ENCODE peak calls at places on chromosome 5, in eight cellular contexts. V is AG04450; F is iris pigment epithelial cell; Z is nucleus accumbens; Q is H1; C is activated T-cell treated with anti-CD3 and anti-CD28 coated beads for 1 hour; M is stimulated activated CD4-positive, alpha-beta T cell treated with anti-CD3 and anti-CD28 coated beads, Interleukin-4, amount 100 ng/mL, for 48 hours; L is anterior cingulate cortex. D is an unnamed sample.

GRCh38 chr5:40578501-40579451 is 100.9 kb upstream of the PTGER4 start:
- DNase-seq in V (no peak), F (peak), Z (no peak), Q (no peak), C (no peak), M (peak), L (no peak), D (no peak)

GRCh38 chr5:58156977-58157701 is 302.7 kb downstream of the PLK2 start:
- DNase-seq in V (no peak), F (peak), Z (no peak), Q (no peak), C (no peak), M (no peak), L (peak), D (no peak)

GRCh38 chr5:15500326-15500958 is 462 bp downstream of the FBXL7 start:
- DNase-seq in V (no peak), F (peak), Z (peak), Q (no peak), C (no peak), M (no peak), L (no peak), D (peak)

GRCh38 chr5:135491552-135492318 is 39.6 kb upstream of the TIFAB start:
- DNase-seq in V (no peak), F (no peak), Z (no peak), Q (no peak), C (no peak), M (no peak), L (no peak), D (no peak)

GRCh38 chr5:148620696-148621095 is 33.6 kb downstream of the HTR4 start:
- DNase-seq in V (no peak), F (no peak), Z (no peak), Q (no peak), C (no peak), M (peak), L (no peak), D (no peak)

GRCh38 chr5:154646841-154647759 is 108.1 kb upstream of the LARP1 start:
- DNase-seq in V (no peak), F (peak), Z (peak), Q (peak), C (peak), M (no peak), L (no peak), D (peak)

GRCh38 chr5:62779010-62779422 is 200.4 kb downstream of the LRRC70 start:
- DNase-seq in V (peak), F (peak), Z (no peak), Q (no peak), C (no peak), M (no peak), L (no peak), D (no peak)

GRCh38 chr5:62308439-62308838 is 2.4 kb downstream of the KIF2A start:
- DNase-seq in V (no peak), F (peak), Z (no peak), Q (no peak), C (no peak), M (no peak), L (no peak), D (no peak)

GRCh38 chr5:79886456-79886855 is 104.6 kb downstream of the MTX3 start:
- DNase-seq in V (no peak), F (no peak), Z (no peak), Q (no peak), C (no peak), M (no peak), L (no peak), D (no peak)

GRCh38 chr5:5278815-5279381 is 138.8 kb downstream of the ADAMTS16 start:
- DNase-seq in V (no peak), F (no peak), Z (no peak), Q (no peak), C (no peak), M (no peak), L (no peak), D (no peak)

GRCh38 chr5:95959964-95960801 is 1.5 kb downstream of the ELL2 start:
- DNase-seq in V (no peak), F (peak), Z (no peak), Q (no peak), C (no peak), M (no peak), L (no peak), D (peak)

GRCh38 chr5:68383888-68384310 is 168.3 kb downstream of the PIK3R1 start:
- DNase-seq in V (no peak), F (no peak), Z (no peak), Q (no peak), C (no peak), M (no peak), L (no peak), D (no peak)

GRCh38 chr5:56951131-56951945 is 585 bp downstream of the MIER3 start:
- DNase-seq in V (no peak), F (no peak), Z (peak), Q (no peak), C (peak), M (peak), L (peak), D (peak)

GRCh38 chr5:125232779-125233230 is 486.4 kb upstream of the ZNF608 start:
- DNase-seq in V (peak), F (peak), Z (no peak), Q (no peak), C (no peak), M (no peak), L (no peak), D (no peak)

GRCh38 chr5:146399446-146399845 is 47.7 kb upstream of the TCERG1 start:
- DNase-seq in V (no peak), F (peak), Z (no peak), Q (no peak), C (no peak), M (no peak), L (no peak), D (no peak)

GRCh38 chr5:157890825-157891587 is 32.1 kb upstream of the CLINT1 start:
- DNase-seq in V (no peak), F (no peak), Z (no peak), Q (no peak), C (no peak), M (no peak), L (no peak), D (no peak)

GRCh38 chr5:33588654-33589372 is 148.0 kb downstream of the TARS1 start:
- DNase-seq in V (no peak), F (no peak), Z (no peak), Q (peak), C (peak), M (peak), L (no peak), D (no peak)

GRCh38 chr5:52915176-52915875 is 73.8 kb upstream of the ITGA2 start:
- DNase-seq in V (peak), F (peak), Z (peak), Q (peak), C (peak), M (peak), L (no peak), D (peak)

GRCh38 chr5:133214153-133214820 is 162.5 kb downstream of the HSPA4 start:
- DNase-seq in V (no peak), F (no peak), Z (no peak), Q (no peak), C (no peak), M (no peak), L (no peak), D (no peak)

GRCh38 chr5:128132499-128132898 is 48.9 kb downstream of the SLC12A2 start:
- DNase-seq in V (no peak), F (no peak), Z (no peak), Q (no peak), C (no peak), M (no peak), L (no peak), D (no peak)

GRCh38 chr5:110547495-110547894 is 179.0 kb downstream of the TMEM232 start:
- DNase-seq in V (no peak), F (no peak), Z (no peak), Q (no peak), C (no peak), M (no peak), L (no peak), D (no peak)

GRCh38 chr5:35246928-35247644 is 16.8 kb upstream of the PRLR start:
- DNase-seq in V (no peak), F (no peak), Z (no peak), Q (no peak), C (no peak), M (no peak), L (peak), D (no peak)

GRCh38 chr5:56817306-56817986 is 2.1 kb downstream of the MAP3K1 start:
- DNase-seq in V (no peak), F (no peak), Z (no peak), Q (no peak), C (no peak), M (no peak), L (no peak), D (no peak)

GRCh38 chr5:172530835-172531703 is 76.7 kb upstream of the SH3PXD2B start:
- DNase-seq in V (no peak), F (no peak), Z (no peak), Q (no peak), C (no peak), M (no peak), L (no peak), D (peak)

GRCh38 chr5:105677291-105677690 is 1993.4 kb downstream of the EFNA5 start:
- DNase-seq in V (no peak), F (peak), Z (no peak), Q (no peak), C (no peak), M (no peak), L (no peak), D (no peak)

GRCh38 chr5:58133631-58134296 is 326.1 kb downstream of the PLK2 start:
- DNase-seq in V (peak), F (peak), Z (no peak), Q (no peak), C (no peak), M (no peak), L (no peak), D (no peak)

GRCh38 chr5:42614509-42614908 is 142.1 kb upstream of the CCDC152 start:
- DNase-seq in V (no peak), F (no peak), Z (no peak), Q (no peak), C (no peak), M (no peak), L (no peak), D (no peak)

GRCh38 chr5:36683821-36684434 is 77.5 kb downstream of the SLC1A3 start:
- DNase-seq in V (peak), F (no peak), Z (peak), Q (no peak), C (no peak), M (no peak), L (no peak), D (peak)

GRCh38 chr5:32329395-32329834 is 16.7 kb upstream of the MTMR12 start:
- DNase-seq in V (no peak), F (peak), Z (peak), Q (peak), C (peak), M (peak), L (no peak), D (peak)

GRCh38 chr5:95712347-95712958 is 18.7 kb upstream of the RHOBTB3 start:
- DNase-seq in V (peak), F (peak), Z (no peak), Q (no peak), C (no peak), M (peak), L (no peak), D (no peak)

GRCh38 chr5:33088176-33088575 is 352.6 kb upstream of the TARS1 start:
- DNase-seq in V (no peak), F (no peak), Z (no peak), Q (no peak), C (no peak), M (no peak), L (no peak), D (no peak)

GRCh38 chr5:113182658-113183344 is 206.2 kb downstream of the DCP2 start:
- DNase-seq in V (no peak), F (no peak), Z (no peak), Q (no peak), C (no peak), M (no peak), L (no peak), D (no peak)

GRCh38 chr5:139848508-139849100 is 53.0 kb downstream of the PSD2 start:
- DNase-seq in V (no peak), F (no peak), Z (peak), Q (no peak), C (peak), M (peak), L (no peak), D (no peak)

GRCh38 chr5:77239126-77239741 is 28.8 kb downstream of the PDE8B start:
- DNase-seq in V (no peak), F (peak), Z (no peak), Q (no peak), C (no peak), M (no peak), L (no peak), D (no peak)

GRCh38 chr5:108560581-108560980 is 178.7 kb upstream of the FBXL17 start:
- DNase-seq in V (peak), F (peak), Z (no peak), Q (no peak), C (no peak), M (no peak), L (no peak), D (peak)